ENCODE peak calls at places on chromosomes 7 and 10, in four cellular contexts. W is pancreas, G is adipocyte, D is heart right ventricle. A is an unnamed sample.
A peak's percentile ranks its signal among the peaks of the same experiment; 100 is the strongest.

GRCh38 chr7:141073173-141073640 is 657 bp upstream of the TMEM178B start:
- DNase-seq in W (no peak), G (peak; percentile 79), D (peak; percentile 14), A (no peak)

GRCh38 chr10:14954934-14955333 is 1.0 kb upstream of the DCLRE1C start:
- DNase-seq in W (no peak), G (no peak), D (no peak), A (no peak)

GRCh38 chr10:15652757-15653156 is 67.0 kb downstream of the ITGA8 start:
- DNase-seq in W (no peak), G (no peak), D (no peak), A (no peak)

GRCh38 chr7:2523941-2524807 is 4.6 kb downstream of the LFNG start:
- DNase-seq in W (peak; percentile 98), G (peak; percentile 79), D (peak; percentile 87), A (no peak)

GRCh38 chr7:48274662-48275061 is 103.4 kb downstream of the ABCA13 start:
- DNase-seq in W (no peak), G (peak; percentile 14), D (no peak), A (no peak)

GRCh38 chr10:24320373-24320772 is 111.4 kb downstream of the KIAA1217 start:
- DNase-seq in W (no peak), G (no peak), D (no peak), A (no peak)

GRCh38 chr10:6128591-6129383 is 40.0 kb downstream of the RBM17 start:
- DNase-seq in W (no peak), G (peak; percentile 23), D (no peak), A (no peak)

GRCh38 chr7:148214101-148214500 is 376.5 kb upstream of the C7orf33 start:
- DNase-seq in W (no peak), G (no peak), D (no peak), A (no peak)

GRCh38 chr7:54839538-54840213 is 80.7 kb upstream of the SEC61G start:
- DNase-seq in W (peak; percentile 23), G (peak; percentile 39), D (peak; percentile 80), A (no peak)

GRCh38 chr7:50653116-50653854 is 88.1 kb upstream of the DDC start:
- DNase-seq in W (no peak), G (peak; percentile 86), D (no peak), A (no peak)

GRCh38 chr10:3848005-3848767 is 63.2 kb upstream of the KLF6 start:
- DNase-seq in W (no peak), G (peak; percentile 52), D (no peak), A (no peak)

GRCh38 chr7:99191869-99192596 is 15.9 kb downstream of the KPNA7 start:
- DNase-seq in W (no peak), G (no peak), D (no peak), A (no peak)

GRCh38 chr7:52758337-52758736 is 277.1 kb upstream of the POM121L12 start:
- DNase-seq in W (no peak), G (no peak), D (peak; percentile 4), A (no peak)

GRCh38 chr7:187237-187927 is 5.0 kb upstream of the FAM20C start:
- DNase-seq in W (no peak), G (no peak), D (no peak), A (no peak)

GRCh38 chr7:5586279-5586962 is 162.8 kb upstream of the TNRC18 start:
- DNase-seq in W (no peak), G (no peak), D (no peak), A (no peak)

GRCh38 chr7:25613912-25614311 is 385.6 kb upstream of the NPVF start:
- DNase-seq in W (no peak), G (no peak), D (no peak), A (no peak)

GRCh38 chr10:5975641-5976473 is 1.5 kb downstream of the IL15RA start:
- DNase-seq in W (no peak), G (peak; percentile 41), D (peak; percentile 39), A (no peak)

GRCh38 chr10:106111241-106111640 is 1053.3 kb downstream of the SORCS1 start:
- DNase-seq in W (no peak), G (no peak), D (no peak), A (no peak)

GRCh38 chr7:114885836-114886235 is 36.1 kb upstream of the MDFIC start:
- DNase-seq in W (no peak), G (no peak), D (no peak), A (no peak)

GRCh38 chr10:109880886-109881467 is 42.3 kb downstream of the XPNPEP1 start:
- DNase-seq in W (no peak), G (no peak), D (no peak), A (no peak)

GRCh38 chr10:113058175-113058961 is 108.3 kb downstream of the TCF7L2 start:
- DNase-seq in W (no peak), G (peak; percentile 92), D (no peak), A (no peak)

GRCh38 chr7:123070702-123071286 is 75.3 kb upstream of the TAS2R16 start:
- DNase-seq in W (no peak), G (peak; percentile 25), D (no peak), A (no peak)

GRCh38 chr10:71771821-71772617 is 1.3 kb downstream of the VSIR start:
- DNase-seq in W (no peak), G (peak; percentile 89), D (peak; percentile 89), A (peak; percentile 93)

GRCh38 chr10:69086131-69086530 is 1.8 kb upstream of the SRGN start:
- DNase-seq in W (no peak), G (no peak), D (peak; percentile 55), A (no peak)

GRCh38 chr7:26964409-26964808 is 100.0 kb upstream of the SKAP2 start:
- DNase-seq in W (no peak), G (no peak), D (no peak), A (no peak)

GRCh38 chr7:26965724-26966123 is 101.3 kb upstream of the SKAP2 start:
- DNase-seq in W (no peak), G (no peak), D (no peak), A (no peak)
- H3K9me3 ChIP-seq in W (no peaks in the 10 kb centered on the region), G (peaks cover 3% of the 10 kb centered on the region), D (no peaks in the 10 kb centered on the region), A (no peaks in the 10 kb centered on the region)

DNA sequence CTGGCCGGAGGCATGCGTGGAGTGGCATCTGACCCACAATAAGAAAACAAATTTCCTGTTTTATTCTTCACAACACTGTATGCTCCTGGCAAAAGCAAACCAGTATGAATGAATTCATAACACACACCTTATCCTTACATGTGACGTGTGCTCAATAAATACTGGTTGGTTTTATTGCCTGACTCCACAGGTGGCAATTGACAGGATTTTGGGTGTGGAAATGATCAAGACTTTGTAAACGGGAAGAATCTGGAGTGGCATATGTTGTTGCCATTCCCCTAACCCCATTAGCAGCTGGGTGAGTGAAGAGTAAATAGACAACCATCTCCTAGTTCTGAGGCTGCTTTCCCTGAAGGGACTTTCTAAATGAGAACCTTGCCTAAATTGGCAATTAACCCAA is 215.5 kb upstream of the AOAH start:
- DNase-seq in W (no peak), G (no peak), D (no peak), A (no peak)
- H3K9me3 ChIP-seq in W (no peaks in the 10 kb centered on the region), G (peaks cover 92% of the 10 kb centered on the region), D (peaks cover 37% of the 10 kb centered on the region), A (peaks cover 38% of the 10 kb centered on the region)

GRCh38 chr7:158165711-158166110 is 421.9 kb downstream of the PTPRN2 start:
- DNase-seq in W (no peak), G (no peak), D (no peak), A (no peak)
- H3K9me3 ChIP-seq in W (no peaks in the 10 kb centered on the region), G (no peaks in the 10 kb centered on the region), D (no peaks in the 10 kb centered on the region), A (no peaks in the 10 kb centered on the region)

DNA sequence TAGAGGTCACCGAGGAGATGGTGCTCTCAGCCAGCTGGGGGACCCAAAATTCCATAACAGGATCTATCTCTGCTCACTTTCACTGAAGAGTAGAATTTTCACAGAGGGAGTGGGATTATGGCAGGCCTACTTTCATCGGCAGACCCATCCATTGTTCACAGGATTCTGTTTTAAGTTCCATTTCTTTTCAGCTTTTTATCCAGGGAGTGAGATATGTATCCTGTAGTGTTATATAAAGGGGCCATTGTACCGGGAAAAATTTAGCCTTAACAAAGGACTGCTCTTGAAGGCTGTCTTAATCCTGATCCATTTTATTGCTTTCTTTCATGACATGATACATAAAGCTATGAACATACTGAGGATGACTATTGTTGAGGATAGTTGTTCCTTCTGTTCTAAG is 369.9 kb upstream of the GHITM start:
- DNase-seq in W (no peak), G (no peak), D (no peak), A (no peak)
- H3K9me3 ChIP-seq in W (no peaks in the 10 kb centered on the region), G (peaks cover 3% of the 10 kb centered on the region), D (no peaks in the 10 kb centered on the region), A (no peaks in the 10 kb centered on the region)

GRCh38 chr10:96201525-96201924 is 69.8 kb downstream of the BLNK start:
- DNase-seq in W (no peak), G (no peak), D (no peak), A (no peak)
- H3K9me3 ChIP-seq in W (no peaks in the 10 kb centered on the region), G (no peaks in the 10 kb centered on the region), D (no peaks in the 10 kb centered on the region), A (no peaks in the 10 kb centered on the region)

GRCh38 chr7:157826566-157826965 is 489.8 kb downstream of the DNAJB6 start:
- DNase-seq in W (no peak), G (no peak), D (no peak), A (no peak)
- H3K9me3 ChIP-seq in W (no peaks in the 10 kb centered on the region), G (peaks cover 2% of the 10 kb centered on the region), D (no peaks in the 10 kb centered on the region), A (no peaks in the 10 kb centered on the region)

GRCh38 chr10:37784678-37785077 is 72.7 kb downstream of the ZNF248 start:
- DNase-seq in W (no peak), G (no peak), D (no peak), A (no peak)

GRCh38 chr10:37777056-37777455 is 80.4 kb downstream of the ZNF248 start:
- DNase-seq in W (no peak), G (no peak), D (no peak), A (no peak)

GRCh38 chr10:37775612-37776011 is 81.8 kb downstream of the ZNF248 start:
- DNase-seq in W (no peak), G (no peak), D (no peak), A (no peak)

DNA sequence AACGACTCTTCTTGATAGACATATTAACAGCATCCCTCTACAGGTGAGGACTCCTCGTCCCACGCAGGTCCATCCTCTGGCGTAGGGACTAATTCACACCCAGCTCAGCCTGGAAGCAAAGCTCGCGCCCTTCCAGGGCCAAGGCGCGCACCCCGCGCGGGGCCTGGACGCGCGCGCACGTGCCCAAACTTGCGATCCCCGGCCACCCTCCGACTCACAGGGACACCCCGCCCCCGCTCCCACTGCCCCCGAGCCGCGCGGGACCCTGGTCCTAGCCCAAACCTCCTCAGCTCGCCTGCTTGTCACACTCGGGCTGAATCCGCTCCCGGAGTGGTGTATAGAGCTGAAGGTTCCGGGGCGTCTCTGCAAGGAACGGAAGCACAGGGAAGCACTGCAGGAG is 76.9 kb downstream of the ZNF248 start:
- DNase-seq in W (no peak), G (no peak), D (no peak), A (no peak)
- H3K9me3 ChIP-seq in W (no peaks in the 10 kb centered on the region), G (peaks cover 2% of the 10 kb centered on the region), D (no peaks in the 10 kb centered on the region), A (peaks cover 40% of the 10 kb centered on the region)

A was measured in ascending aorta.